ENCODE peak calls at places on chromosome 1, in ten cellular contexts. One of them, this sample, is unnamed.

GRCh38 chr1:234600418-234601216 is 9.4 kb downstream of the IRF2BP2 start:
- DNase-seq in islet precursor cell: no peak
- DNase-seq in memory B cell: no peak
- DNase-seq in stimulated activated naive CD4-positive, alpha-beta T cell: peak; percentile 57
- DNase-seq in left ventricle myocardium inferior: peak; percentile 59
- DNase-seq in NCI-H446: peak; percentile 67
- DNase-seq in heart right ventricle: peak; percentile 51
- DNase-seq in NCI-H345: peak; percentile 31
- DNase-seq in central memory CD4-positive, alpha-beta T cell: peak; percentile 75
- DNase-seq in osteocyte: no peak
- DNase-seq in this sample: peak; percentile 61

GRCh38 chr1:118381197-118381596 is 196.2 kb upstream of the SPAG17 start:
- DNase-seq in stimulated activated naive CD4-positive, alpha-beta T cell: no peak
- DNase-seq in NCI-H446: no peak
- DNase-seq in central memory CD4-positive, alpha-beta T cell: no peak
- DNase-seq in osteocyte: no peak
- DNase-seq in left ventricle myocardium inferior: no peak
- DNase-seq in NCI-H345: no peak
- DNase-seq in memory B cell: no peak
- DNase-seq in heart right ventricle: no peak
- DNase-seq in islet precursor cell: no peak
- DNase-seq in this sample: no peak

GRCh38 chr1:238658766-238659165 is 727.6 kb upstream of the CHRM3 start:
- DNase-seq in central memory CD4-positive, alpha-beta T cell: no peak
- DNase-seq in osteocyte: no peak
- DNase-seq in islet precursor cell: no peak
- DNase-seq in NCI-H446: no peak
- DNase-seq in left ventricle myocardium inferior: no peak
- DNase-seq in NCI-H345: no peak
- DNase-seq in stimulated activated naive CD4-positive, alpha-beta T cell: no peak
- DNase-seq in memory B cell: no peak
- DNase-seq in heart right ventricle: no peak
- DNase-seq in this sample: no peak

GRCh38 chr1:19861034-19861433 is 21.2 kb upstream of the OTUD3 start:
- DNase-seq in osteocyte: no peak
- DNase-seq in memory B cell: no peak
- DNase-seq in stimulated activated naive CD4-positive, alpha-beta T cell: no peak
- DNase-seq in NCI-H446: no peak
- DNase-seq in left ventricle myocardium inferior: no peak
- DNase-seq in islet precursor cell: peak; percentile 57
- DNase-seq in central memory CD4-positive, alpha-beta T cell: no peak
- DNase-seq in NCI-H345: no peak
- DNase-seq in heart right ventricle: no peak
- DNase-seq in this sample: no peak

GRCh38 chr1:153922076-153922837 is 515 bp downstream of the GATAD2B start:
- DNase-seq in stimulated activated naive CD4-positive, alpha-beta T cell: no peak
- DNase-seq in NCI-H345: peak; percentile 84
- DNase-seq in memory B cell: no peak
- DNase-seq in central memory CD4-positive, alpha-beta T cell: no peak
- DNase-seq in NCI-H446: peak; percentile 33
- DNase-seq in islet precursor cell: peak; percentile 91
- DNase-seq in left ventricle myocardium inferior: peak; percentile 43
- DNase-seq in osteocyte: peak; percentile 84
- DNase-seq in heart right ventricle: peak; percentile 48
- DNase-seq in this sample: no peak

GRCh38 chr1:87902830-87903614 is 574.3 kb downstream of the LMO4 start:
- DNase-seq in stimulated activated naive CD4-positive, alpha-beta T cell: no peak
- DNase-seq in islet precursor cell: peak; percentile 53
- DNase-seq in osteocyte: no peak
- DNase-seq in NCI-H345: no peak
- DNase-seq in NCI-H446: no peak
- DNase-seq in heart right ventricle: peak; percentile 9
- DNase-seq in memory B cell: no peak
- DNase-seq in central memory CD4-positive, alpha-beta T cell: no peak
- DNase-seq in left ventricle myocardium inferior: no peak
- DNase-seq in this sample: peak; percentile 5

GRCh38 chr1:109467301-109467777 is 993 bp downstream of the SYPL2 start:
- DNase-seq in memory B cell: no peak
- DNase-seq in islet precursor cell: no peak
- DNase-seq in stimulated activated naive CD4-positive, alpha-beta T cell: no peak
- DNase-seq in left ventricle myocardium inferior: no peak
- DNase-seq in NCI-H345: no peak
- DNase-seq in central memory CD4-positive, alpha-beta T cell: no peak
- DNase-seq in heart right ventricle: no peak
- DNase-seq in osteocyte: no peak
- DNase-seq in NCI-H446: no peak
- DNase-seq in this sample: no peak

GRCh38 chr1:190000365-190000872 is 477.2 kb downstream of the BRINP3 start:
- DNase-seq in central memory CD4-positive, alpha-beta T cell: no peak
- DNase-seq in heart right ventricle: no peak
- DNase-seq in left ventricle myocardium inferior: no peak
- DNase-seq in memory B cell: no peak
- DNase-seq in NCI-H446: no peak
- DNase-seq in stimulated activated naive CD4-positive, alpha-beta T cell: no peak
- DNase-seq in osteocyte: no peak
- DNase-seq in NCI-H345: no peak
- DNase-seq in islet precursor cell: no peak
- DNase-seq in this sample: no peak

GRCh38 chr1:170586942-170587593 is 55.1 kb downstream of the GORAB start:
- DNase-seq in NCI-H345: no peak
- DNase-seq in central memory CD4-positive, alpha-beta T cell: no peak
- DNase-seq in stimulated activated naive CD4-positive, alpha-beta T cell: no peak
- DNase-seq in NCI-H446: peak; percentile 57
- DNase-seq in heart right ventricle: peak; percentile 7
- DNase-seq in memory B cell: no peak
- DNase-seq in left ventricle myocardium inferior: no peak
- DNase-seq in islet precursor cell: no peak
- DNase-seq in osteocyte: no peak
- DNase-seq in this sample: no peak

GRCh38 chr1:147292012-147292411 is 49.5 kb downstream of the CHD1L start:
- DNase-seq in NCI-H446: no peak
- DNase-seq in NCI-H345: no peak
- DNase-seq in memory B cell: no peak
- DNase-seq in heart right ventricle: no peak
- DNase-seq in central memory CD4-positive, alpha-beta T cell: no peak
- DNase-seq in osteocyte: no peak
- DNase-seq in islet precursor cell: no peak
- DNase-seq in left ventricle myocardium inferior: no peak
- DNase-seq in stimulated activated naive CD4-positive, alpha-beta T cell: no peak
- DNase-seq in this sample: no peak

GRCh38 chr1:203638076-203638475 is 11.4 kb downstream of the ATP2B4 start:
- DNase-seq in osteocyte: no peak
- DNase-seq in islet precursor cell: no peak
- DNase-seq in left ventricle myocardium inferior: no peak
- DNase-seq in NCI-H345: no peak
- DNase-seq in memory B cell: no peak
- DNase-seq in NCI-H446: no peak
- DNase-seq in heart right ventricle: no peak
- DNase-seq in stimulated activated naive CD4-positive, alpha-beta T cell: no peak
- DNase-seq in central memory CD4-positive, alpha-beta T cell: no peak
- DNase-seq in this sample: no peak

GRCh38 chr1:153190373-153190772 is 12.9 kb upstream of the LELP1 start:
- DNase-seq in osteocyte: no peak
- DNase-seq in left ventricle myocardium inferior: no peak
- DNase-seq in NCI-H446: no peak
- DNase-seq in NCI-H345: peak; percentile 45
- DNase-seq in heart right ventricle: no peak
- DNase-seq in central memory CD4-positive, alpha-beta T cell: no peak
- DNase-seq in stimulated activated naive CD4-positive, alpha-beta T cell: no peak
- DNase-seq in islet precursor cell: no peak
- DNase-seq in memory B cell: no peak
- DNase-seq in this sample: no peak

GRCh38 chr1:151574575-151575529 is 34.7 kb downstream of the TUFT1 start:
- DNase-seq in osteocyte: no peak
- DNase-seq in NCI-H446: no peak
- DNase-seq in islet precursor cell: peak; percentile 63
- DNase-seq in heart right ventricle: no peak
- DNase-seq in left ventricle myocardium inferior: no peak
- DNase-seq in stimulated activated naive CD4-positive, alpha-beta T cell: no peak
- DNase-seq in central memory CD4-positive, alpha-beta T cell: no peak
- DNase-seq in NCI-H345: no peak
- DNase-seq in memory B cell: no peak
- DNase-seq in this sample: no peak

GRCh38 chr1:18881642-18882431 is 20.5 kb downstream of the ALDH4A1 start:
- DNase-seq in memory B cell: no peak
- DNase-seq in osteocyte: no peak
- DNase-seq in NCI-H446: no peak
- DNase-seq in stimulated activated naive CD4-positive, alpha-beta T cell: no peak
- DNase-seq in heart right ventricle: no peak
- DNase-seq in islet precursor cell: no peak
- DNase-seq in left ventricle myocardium inferior: no peak
- DNase-seq in NCI-H345: no peak
- DNase-seq in central memory CD4-positive, alpha-beta T cell: no peak
- DNase-seq in this sample: no peak

GRCh38 chr1:77664923-77665516 is 17.4 kb downstream of the ZZZ3 start:
- DNase-seq in central memory CD4-positive, alpha-beta T cell: no peak
- DNase-seq in islet precursor cell: no peak
- DNase-seq in stimulated activated naive CD4-positive, alpha-beta T cell: no peak
- DNase-seq in NCI-H345: no peak
- DNase-seq in left ventricle myocardium inferior: no peak
- DNase-seq in memory B cell: no peak
- DNase-seq in osteocyte: no peak
- DNase-seq in heart right ventricle: no peak
- DNase-seq in NCI-H446: no peak
- DNase-seq in this sample: no peak

GRCh38 chr1:169288011-169288414 is 79.6 kb downstream of the NME7 start:
- DNase-seq in central memory CD4-positive, alpha-beta T cell: no peak
- DNase-seq in osteocyte: no peak
- DNase-seq in heart right ventricle: no peak
- DNase-seq in memory B cell: no peak
- DNase-seq in islet precursor cell: no peak
- DNase-seq in NCI-H345: no peak
- DNase-seq in left ventricle myocardium inferior: no peak
- DNase-seq in stimulated activated naive CD4-positive, alpha-beta T cell: no peak
- DNase-seq in NCI-H446: no peak
- DNase-seq in this sample: no peak

GRCh38 chr1:116165572-116165971 is 54.4 kb downstream of the MAB21L3 start:
- DNase-seq in islet precursor cell: no peak
- DNase-seq in left ventricle myocardium inferior: peak; percentile 78
- DNase-seq in heart right ventricle: no peak
- DNase-seq in osteocyte: no peak
- DNase-seq in NCI-H345: no peak
- DNase-seq in central memory CD4-positive, alpha-beta T cell: no peak
- DNase-seq in memory B cell: no peak
- DNase-seq in stimulated activated naive CD4-positive, alpha-beta T cell: no peak
- DNase-seq in NCI-H446: no peak
- DNase-seq in this sample: no peak

GRCh38 chr1:180231506-180232420 is 1.7 kb downstream of the LHX4 start:
- DNase-seq in heart right ventricle: no peak
- DNase-seq in left ventricle myocardium inferior: no peak
- DNase-seq in NCI-H345: peak; percentile 50
- DNase-seq in central memory CD4-positive, alpha-beta T cell: no peak
- DNase-seq in NCI-H446: no peak
- DNase-seq in islet precursor cell: peak; percentile 64
- DNase-seq in osteocyte: no peak
- DNase-seq in stimulated activated naive CD4-positive, alpha-beta T cell: no peak
- DNase-seq in memory B cell: no peak
- DNase-seq in this sample: peak; percentile 14

This sample was measured in immature natural killer cell.